ENCODE peak calls at places on chromosomes 4 and X, in seven cellular contexts. S is fibroblast of lung, X is lung, Z is ovary, B is mucosa of descending colon, U is IMR-90, D is HAP-1. F is an unnamed sample. For H3K36me3, the result is how much of the 10 kb centered on the place peaks cover.

GRCh38 chr4:157076578-157076947 is 613 bp downstream of the GLRB start:
- DNase-seq in D (peak), X (no peak), S (no peak), Z (no peak), B (no peak), U (no peak), F (peak)

GRCh38 chr4:129972257-129972656 is 876.3 kb downstream of the C4orf33 start:
- DNase-seq in Z (no peak), X (no peak), S (no peak), U (no peak), B (no peak), D (no peak), F (no peak)

GRCh38 chr4:121183359-121183758 is 19.2 kb upstream of the TNIP3 start:
- DNase-seq in X (no peak), Z (no peak), D (no peak), S (no peak), U (no peak), B (no peak), F (no peak)

GRCh38 chrX:39201305-39201990 is 400.2 kb downstream of the MID1IP1 start:
- DNase-seq in S (no peak), D (no peak), U (no peak), Z (no peak), B (no peak), X (no peak), F (no peak)

GRCh38 chr4:128358231-128358902 is 70.8 kb upstream of the PGRMC2 start:
- DNase-seq in U (peak), B (no peak), Z (no peak), S (peak), D (no peak), X (no peak), F (no peak)

GRCh38 chr4:177191586-177191985 is 118.1 kb upstream of the NEIL3 start:
- DNase-seq in U (no peak), B (no peak), D (no peak), X (no peak), Z (no peak), S (no peak), F (no peak)

GRCh38 chrX:13495232-13495631 is 74.2 kb upstream of the EGFL6 start:
- DNase-seq in U (no peak), Z (no peak), X (no peak), D (no peak), B (no peak), S (no peak), F (peak)

GRCh38 chrX:150227321-150227860 is 135.7 kb upstream of the MAMLD1 start:
- DNase-seq in U (no peak), S (no peak), B (no peak), X (peak), Z (no peak), D (no peak), F (no peak)

GRCh38 chr4:117010695-117011094 is 74.7 kb downstream of the TRAM1L1 start:
- DNase-seq in X (no peak), B (no peak), D (no peak), Z (no peak), S (peak), U (no peak), F (no peak)

GRCh38 chr4:64341711-64342110 is 67.5 kb downstream of the TECRL start:
- DNase-seq in Z (no peak), S (no peak), X (no peak), D (no peak), U (no peak), B (no peak), F (no peak)

GRCh38 chr4:163810757-163811156 is 316.3 kb downstream of the TMA16 start:
- DNase-seq in U (no peak), D (no peak), Z (no peak), X (no peak), S (no peak), B (no peak), F (no peak)

GRCh38 chrX:75155830-75156525 is at the start of gene ABCB7:
- DNase-seq in Z (peak), U (peak), S (peak), D (peak), B (peak), X (peak), F (peak)

GRCh38 chrX:57103489-57103888 is 17.9 kb downstream of the SPIN2B start:
- DNase-seq in S (no peak), X (no peak), B (no peak), U (no peak), Z (no peak), D (no peak), F (no peak)

GRCh38 chr4:150746156-150746555 is 164.2 kb downstream of the MAB21L2 start:
- DNase-seq in B (no peak), U (peak), X (no peak), D (no peak), S (peak), Z (no peak), F (no peak)

GRCh38 chr4:167308876-167309275 is 74.6 kb upstream of the SPOCK3 start:
- DNase-seq in B (no peak), D (no peak), X (no peak), Z (no peak), S (no peak), U (no peak), F (no peak)

GRCh38 chr4:2175990-2176698 is 65.8 kb downstream of the HAUS3 start:
- DNase-seq in D (no peak), B (no peak), S (no peak), U (no peak), Z (no peak), X (no peak), F (no peak)

GRCh38 chr4:102620697-102621497 is 119.7 kb downstream of the NFKB1 start:
- DNase-seq in Z (no peak), B (no peak), U (peak), D (peak), S (peak), X (no peak), F (peak)

GRCh38 chrX:129318375-129318774 is 204.9 kb downstream of the SMARCA1 start:
- DNase-seq in B (no peak), Z (no peak), D (peak), U (peak), X (no peak), S (peak), F (no peak)

GRCh38 chr4:153521995-153522799 is 56.0 kb downstream of the TMEM131L start:
- DNase-seq in B (no peak), X (no peak), U (no peak), S (no peak), Z (no peak), D (no peak), F (no peak)

GRCh38 chrX:88735835-88736234 is 11.2 kb upstream of the CPXCR1 start:
- DNase-seq in D (no peak), X (no peak), U (no peak), S (no peak), B (no peak), Z (no peak), F (no peak)

GRCh38 chr4:68316193-68316969 is 33.5 kb downstream of the YTHDC1 start:
- DNase-seq in Z (no peak), B (no peak), U (no peak), D (no peak), S (no peak), X (no peak), F (no peak)

GRCh38 chr4:11438647-11439046 is 10.0 kb upstream of the HS3ST1 start:
- DNase-seq in B (no peak), S (no peak), X (no peak), D (no peak), U (no peak), Z (no peak), F (no peak)

GRCh38 chr4:1075809-1076524 is 37.4 kb downstream of the RNF212 start:
- DNase-seq in B (no peak), Z (no peak), D (no peak), U (no peak), S (no peak), X (no peak), F (no peak)

GRCh38 chrX:110108381-110108796 is 105.5 kb downstream of the TMEM164 start:
- DNase-seq in Z (no peak), B (no peak), X (peak), S (peak), U (peak), D (peak), F (no peak)

GRCh38 chr4:6943012-6943869 is 33.6 kb downstream of the TBC1D14 start:
- DNase-seq in U (no peak), B (peak), X (no peak), Z (no peak), D (no peak), S (no peak), F (no peak)

GRCh38 chr4:94135701-94136100 is 72.0 kb upstream of the SMARCAD1 start:
- DNase-seq in B (no peak), D (no peak), U (no peak), Z (no peak), S (no peak), X (no peak), F (no peak)

GRCh38 chr4:140996757-140997156 is 136.5 kb downstream of the RNF150 start:
- DNase-seq in Z (no peak), U (peak), X (no peak), D (no peak), S (peak), B (no peak), F (no peak)

GRCh38 chrX:154017766-154018517 is 1.8 kb downstream of the IRAK1 start:
- DNase-seq in X (no peak), D (no peak), Z (no peak), B (no peak), S (no peak), U (no peak), F (no peak)

GRCh38 chrX:154019633-154020499 is at the start of gene IRAK1:
- DNase-seq in D (peak), Z (peak), B (peak), S (peak), U (peak), X (peak), F (peak)

GRCh38 chrX:154020500-154021115 is 906 bp upstream of the IRAK1 start:
- DNase-seq in U (no peak), S (no peak), D (no peak), X (no peak), Z (no peak), B (no peak), F (no peak)

GRCh38 chrX:154019061-154019621 is 561 bp downstream of the IRAK1 start:
- DNase-seq in U (no peak), D (peak), Z (no peak), S (no peak), B (peak), X (no peak), F (no peak)

GRCh38 chrX:154018518-154019060 is 1.1 kb downstream of the IRAK1 start:
- DNase-seq in S (no peak), X (no peak), D (no peak), B (no peak), U (no peak), Z (no peak), F (no peak)
- H3K4me3 ChIP-seq in S (peak), X (peak), D (peak), B (peak), U (peak), Z (peak), F (peak)

GRCh38 chr4:79906306-79906705 is 166.7 kb downstream of the ANTXR2 start:
- DNase-seq in Z (no peak), X (no peak), S (no peak), B (no peak), D (no peak), U (no peak), F (no peak)
- H3K36me3 ChIP-seq in Z (under half), X (under half), S (under half), B (under half), D (under half), U (under half), F (under half)

DNA sequence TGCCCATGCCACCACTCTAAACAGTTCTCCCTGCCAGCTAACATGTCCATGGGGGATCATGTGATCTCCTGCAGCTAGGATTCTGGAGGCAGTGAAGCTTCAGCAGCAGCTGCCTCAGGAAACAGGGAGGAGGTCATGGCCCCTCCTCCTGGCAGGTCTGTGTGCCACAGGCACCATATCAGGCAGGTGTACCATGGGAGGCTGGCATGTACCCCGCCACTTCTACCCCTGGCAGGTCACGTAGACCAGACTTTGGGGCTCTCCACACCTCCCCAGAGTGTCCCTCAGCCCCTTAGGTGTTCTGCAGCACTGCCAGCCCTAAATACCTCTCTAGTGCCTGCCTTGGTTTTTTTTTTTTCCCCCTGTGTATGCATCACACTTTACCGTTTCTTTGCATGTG is 110.5 kb upstream of the FAM47C start:
- DNase-seq in U (no peak), D (no peak), Z (no peak), B (no peak), S (no peak), X (no peak), F (no peak)
- H3K4me3 ChIP-seq in U (no peak), D (no peak), Z (no peak), B (no peak), S (no peak), X (no peak), F (no peak)

GRCh38 chr4:186499467-186499866 is 55.9 kb downstream of the MTNR1A start:
- DNase-seq in B (no peak), U (no peak), S (no peak), Z (no peak), X (no peak), D (no peak), F (no peak)
- H3K36me3 ChIP-seq in B (under half), U (under half), S (under half), Z (under half), X (under half), D (under half), F (under half)

DNA sequence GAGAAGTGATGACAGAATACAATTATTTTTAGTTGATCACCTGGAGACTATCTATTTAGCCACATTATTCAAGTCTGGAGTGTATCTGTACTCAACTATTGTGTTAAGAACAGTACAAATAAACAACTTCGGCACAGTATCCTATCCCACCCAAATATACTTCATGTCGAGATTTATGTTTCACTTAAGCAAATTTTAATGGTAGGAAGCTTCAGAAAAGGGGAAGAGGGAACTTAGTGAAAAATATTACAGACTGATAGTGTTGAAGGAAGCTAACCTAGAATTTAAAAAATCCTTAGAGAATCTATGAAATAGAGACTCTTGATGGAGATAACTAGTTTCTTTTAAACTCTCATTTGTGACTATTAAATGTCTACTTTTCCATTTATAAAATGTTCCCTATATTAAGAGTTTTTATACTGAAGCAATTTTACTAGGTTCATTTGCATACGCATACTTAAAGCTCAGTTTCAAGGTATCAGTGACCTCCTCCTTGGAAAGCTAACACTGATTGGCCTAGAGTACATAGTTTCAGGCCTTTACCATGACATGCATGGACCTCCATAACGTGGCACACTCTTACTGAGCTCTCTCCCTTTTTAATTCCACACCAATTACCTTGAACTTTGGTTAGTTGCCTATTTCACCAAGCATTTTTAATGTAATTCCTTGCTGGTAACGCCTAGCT is 197.7 kb downstream of the CAMK2D start:
- DNase-seq in S (no peak), U (no peak), D (no peak), Z (no peak), B (no peak), X (no peak), F (no peak)
- H3K4me3 ChIP-seq in S (no peak), U (no peak), D (no peak), Z (no peak), B (no peak), X (no peak), F (no peak)

GRCh38 chr4:174973336-174973735 is 55.2 kb downstream of the ADAM29 start:
- DNase-seq in U (no peak), D (no peak), S (no peak), B (no peak), X (no peak), Z (no peak), F (no peak)
- H3K36me3 ChIP-seq in U (under half), D (under half), S (under half), B (under half), X (under half), Z (under half), F (under half)

DNA sequence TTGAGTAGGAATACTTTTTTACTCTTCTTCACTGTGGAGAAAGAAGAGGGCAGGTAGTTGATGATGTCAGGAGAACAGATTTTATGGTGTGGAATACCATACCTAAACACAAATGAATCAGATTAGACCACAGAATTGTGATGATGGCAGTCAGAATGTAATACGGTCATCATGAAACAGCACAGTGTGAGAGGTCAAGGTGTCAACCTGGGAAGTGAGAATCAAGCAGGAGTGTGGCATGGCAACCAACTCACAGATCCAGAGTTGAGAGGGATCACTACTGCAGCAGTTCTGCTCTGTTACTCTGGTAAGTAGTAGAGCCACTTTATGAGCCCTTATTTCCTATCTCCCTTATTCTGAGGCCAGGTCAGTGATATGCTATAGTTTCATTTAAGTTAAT is 27.7 kb downstream of the METTL14 start:
- DNase-seq in D (no peak), U (peak), S (no peak), Z (no peak), B (no peak), X (no peak), F (no peak)
- H3K4me3 ChIP-seq in D (no peak), U (no peak), S (no peak), Z (no peak), B (no peak), X (peak), F (no peak)

DNA sequence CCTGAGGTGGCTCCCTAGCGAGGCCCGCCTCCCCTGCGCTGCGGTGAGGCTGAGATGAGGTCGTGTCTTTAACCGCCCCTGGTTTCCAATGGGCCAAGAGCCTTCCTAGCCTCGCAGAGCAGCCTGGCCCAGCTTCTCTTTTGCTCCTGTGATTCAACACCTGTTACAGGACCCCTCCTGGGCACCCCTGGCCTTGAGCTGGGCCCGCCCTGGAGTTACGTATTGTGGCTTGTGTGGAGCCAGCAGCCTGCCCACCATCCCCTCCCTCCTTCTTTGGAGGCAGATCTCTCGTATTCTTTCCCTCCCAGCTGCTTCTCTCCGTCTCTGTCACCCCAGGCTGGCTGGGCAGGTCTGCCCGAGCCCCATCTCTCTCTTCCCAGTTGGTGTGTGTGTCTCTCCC is 19.3 kb upstream of the UBA1 start:
- DNase-seq in Z (no peak), B (no peak), S (no peak), U (no peak), D (no peak), X (no peak), F (no peak)
- H3K36me3 ChIP-seq in Z (under half), B (under half), S (under half), U (half or more), D (half or more), X (under half), F (under half)